ENCODE peak calls at places on chromosomes 6 and 20, in five cellular contexts. V, A, M, K and N are unnamed samples.

GRCh38 chr20:62708591-62709536 is at the start of gene NTSR1:
- DNase-seq in V (no peak), A (no peak), M (no peak), K (no peak), N (no peak)

GRCh38 chr6:125188037-125188436 is 34.5 kb downstream of the TPD52L1 start:
- DNase-seq in V (no peak), A (no peak), M (no peak), K (no peak), N (no peak)

GRCh38 chr6:105804436-105804835 is 281.7 kb upstream of the PRDM1 start:
- DNase-seq in V (no peak), A (peak; percentile 78), M (no peak), K (no peak), N (no peak)

GRCh38 chr6:34027445-34027936 is 118.4 kb downstream of the GRM4 start:
- DNase-seq in V (peak; percentile 49), A (peak; percentile 54), M (no peak), K (peak; percentile 46), N (no peak)

GRCh38 chr6:159062965-159063364 is 18.2 kb upstream of the TAGAP start:
- DNase-seq in V (no peak), A (no peak), M (no peak), K (no peak), N (no peak)

GRCh38 chr20:46111028-46111835 is 6.9 kb upstream of the CD40 start:
- DNase-seq in V (no peak), A (no peak), M (no peak), K (peak; percentile 46), N (peak; percentile 85)

GRCh38 chr6:83827050-83827449 is 26.1 kb upstream of the RIPPLY2 start:
- DNase-seq in V (no peak), A (peak; percentile 20), M (no peak), K (no peak), N (no peak)

GRCh38 chr6:54419885-54420284 is 111.6 kb downstream of the TINAG start:
- DNase-seq in V (no peak), A (peak; percentile 86), M (peak; percentile 44), K (no peak), N (no peak)

GRCh38 chr6:3977875-3978711 is 100.8 kb downstream of the FAM217A start:
- DNase-seq in V (peak; percentile 25), A (peak; percentile 84), M (peak; percentile 88), K (peak; percentile 26), N (peak; percentile 13)

DNA sequence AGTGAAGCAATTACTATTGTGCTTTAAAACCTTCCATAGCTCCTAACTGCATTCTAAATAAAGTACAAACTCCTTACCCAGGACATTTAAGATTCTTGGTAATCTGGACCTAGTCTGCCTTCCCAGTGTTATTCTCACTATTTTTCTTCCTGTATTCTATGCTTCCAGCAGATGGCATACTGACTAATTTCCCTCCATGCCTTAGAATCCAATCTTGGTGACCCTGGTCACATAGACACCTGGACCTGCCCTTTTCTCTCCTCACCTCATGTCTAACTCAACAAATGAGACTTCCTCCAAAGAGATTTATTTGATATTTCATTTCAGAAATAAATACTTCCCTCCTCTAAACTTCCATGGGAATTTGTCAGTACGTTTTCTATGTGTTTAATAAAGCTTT is 25.8 kb downstream of the ROS1 start:
- DNase-seq in V (no peak), A (peak; percentile 41), M (no peak), K (no peak), N (no peak)
- TF ChIP-seq CTCF in V (no peak), A (peak; percentile 53), M (no peak), K (no peak), N (no peak)

GRCh38 chr20:5552154-5552553 is 198.0 kb upstream of the SHLD1 start:
- DNase-seq in V (no peak), A (no peak), M (no peak), K (no peak), N (no peak)
- H3K4me3 ChIP-seq in V (no peak overlapping the region), A (no peak overlapping the region), M (no peak overlapping the region), K (no peak overlapping the region), N (no peak overlapping the region)

GRCh38 chr20:58822175-58822574 is 28.5 kb downstream of the GNAS-AS1 start:
- DNase-seq in V (no peak), A (no peak), M (no peak), K (no peak), N (no peak)
- TF ChIP-seq CTCF in V (no peak), A (no peak), M (no peak), K (no peak), N (no peak)

DNA sequence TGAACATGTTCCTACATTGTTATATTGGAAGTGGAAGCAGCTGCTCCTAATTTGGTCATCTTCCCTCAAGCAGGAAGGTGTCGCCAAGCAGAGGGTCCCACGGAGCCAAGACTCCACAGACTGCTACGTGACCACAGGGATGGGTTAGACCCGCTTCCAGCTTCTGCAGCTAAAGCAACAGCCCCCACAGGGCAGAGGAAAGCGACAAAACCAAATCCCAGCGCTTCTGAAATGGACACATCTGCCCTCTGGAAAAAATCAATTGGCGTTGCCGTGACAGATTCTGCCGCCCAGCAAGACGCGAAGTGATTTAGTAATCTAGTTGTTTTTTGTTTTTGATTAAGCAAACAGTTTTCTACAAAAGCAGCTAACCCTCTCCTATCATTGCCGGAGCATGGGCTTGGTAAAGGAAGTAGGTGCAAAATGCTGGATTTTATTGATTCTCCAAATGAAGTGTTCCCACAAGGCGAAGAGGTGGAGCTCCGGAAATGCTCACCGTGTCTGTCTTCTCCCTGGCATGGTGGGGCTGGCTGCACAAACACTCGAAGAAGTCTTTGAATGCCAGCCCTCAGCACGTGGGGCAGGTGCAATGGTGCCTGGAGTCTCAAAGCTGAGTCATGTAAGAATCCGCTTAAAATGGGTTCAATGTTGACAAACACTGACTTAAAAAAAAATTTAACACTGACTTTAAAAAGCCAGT is 79.4 kb upstream of the FRMD1 start:
- DNase-seq in V (no peak), A (no peak), M (no peak), K (no peak), N (no peak)
- H3K4me3 ChIP-seq in V (no peak overlapping the region), A (no peak overlapping the region), M (no peak overlapping the region), K (no peak overlapping the region), N (no peak overlapping the region)

DNA sequence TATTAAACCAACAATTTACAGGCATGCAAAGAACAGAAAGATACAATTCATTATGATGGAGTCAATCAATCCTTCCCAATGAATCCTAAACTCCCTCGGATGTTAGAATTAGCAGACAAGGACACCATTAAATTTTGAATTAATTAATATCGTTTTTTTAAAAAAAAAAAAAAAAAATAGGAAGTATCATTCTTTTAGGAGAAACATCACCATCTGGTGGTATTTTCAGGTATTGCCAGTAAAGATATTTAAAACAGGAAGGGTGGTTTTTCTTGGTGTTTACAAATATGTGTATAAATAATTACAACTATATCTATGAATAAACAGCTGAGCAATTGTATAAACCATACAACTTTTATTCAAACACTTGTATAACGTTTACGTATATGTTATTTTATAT is 564.4 kb downstream of the HAO1 start:
- DNase-seq in V (no peak), A (peak; percentile 73), M (no peak), K (no peak), N (peak; percentile 1)
- TF ChIP-seq CTCF in V (peak; percentile 42), A (peak; percentile 51), M (peak; percentile 16), K (peak; percentile 11), N (peak; percentile 18)

GRCh38 chr6:43186019-43186418 is 4.0 kb downstream of the CUL9 start:
- DNase-seq in V (no peak), A (no peak), M (no peak), K (no peak), N (no peak)

GRCh38 chr6:43185391-43185790 is 3.4 kb downstream of the CUL9 start:
- DNase-seq in V (no peak), A (no peak), M (no peak), K (no peak), N (no peak)

GRCh38 chr6:43183441-43183840 is 1.4 kb downstream of the CUL9 start:
- DNase-seq in V (no peak), A (no peak), M (no peak), K (no peak), N (no peak)

GRCh38 chr6:43181942-43182860 is at the start of gene CUL9:
- DNase-seq in V (peak; percentile 67), A (peak; percentile 75), M (no peak), K (peak; percentile 86), N (peak; percentile 38)

GRCh38 chr6:43184268-43184985 is 2.4 kb downstream of the CUL9 start:
- DNase-seq in V (no peak), A (no peak), M (no peak), K (no peak), N (no peak)
- H3K4me3 ChIP-seq in V (no peak overlapping the region), A (no peak overlapping the region), M (no peak overlapping the region), K (no peak overlapping the region), N (no peak overlapping the region)